ENCODE peak calls at places on chromosomes 7 and 10, in four cellular contexts. One of them, this sample, is unnamed.

GRCh38 chr7:14385074-14385473 is 395.6 kb upstream of the ETV1 start:
- DNase-seq in SK-N-SH: no peak
- DNase-seq in H1: no peak
- DNase-seq in K562: no peak
- DNase-seq in this sample: no peak

GRCh38 chr10:60732240-60733188 is 45.8 kb upstream of the CDK1 start:
- DNase-seq in SK-N-SH: no peak
- DNase-seq in H1: peak; percentile 66
- DNase-seq in K562: no peak
- DNase-seq in this sample: no peak

GRCh38 chr10:119541459-119542356 is 811 bp downstream of the RGS10 start:
- DNase-seq in SK-N-SH: no peak
- DNase-seq in H1: peak; percentile 55
- DNase-seq in K562: peak; percentile 28
- DNase-seq in this sample: no peak

GRCh38 chr10:86523348-86523747 is 1.8 kb upstream of the WAPL start:
- DNase-seq in SK-N-SH: peak; percentile 37
- DNase-seq in H1: no peak
- DNase-seq in K562: peak; percentile 23
- DNase-seq in this sample: no peak

GRCh38 chr7:55733584-55733983 is 129.0 kb downstream of the SEPTIN14 start:
- DNase-seq in SK-N-SH: no peak
- DNase-seq in H1: no peak
- DNase-seq in K562: no peak
- DNase-seq in this sample: no peak

GRCh38 chr7:143295870-143296269 is 7.7 kb downstream of the CASP2 start:
- DNase-seq in SK-N-SH: no peak
- DNase-seq in H1: no peak
- DNase-seq in K562: no peak
- DNase-seq in this sample: no peak

GRCh38 chr10:10418397-10418796 is 599.3 kb upstream of the CELF2 start:
- DNase-seq in SK-N-SH: no peak
- DNase-seq in H1: no peak
- DNase-seq in K562: no peak
- DNase-seq in this sample: peak; percentile 15

GRCh38 chr7:92156976-92157375 is 22.0 kb downstream of the LRRD1 start:
- DNase-seq in SK-N-SH: no peak
- DNase-seq in H1: no peak
- DNase-seq in K562: no peak
- DNase-seq in this sample: no peak

GRCh38 chr10:72009430-72010081 is 45.4 kb downstream of the CHST3 start:
- DNase-seq in SK-N-SH: peak; percentile 84
- DNase-seq in H1: no peak
- DNase-seq in K562: no peak
- DNase-seq in this sample: no peak

GRCh38 chr10:113820507-113820906 is 33.4 kb downstream of the DCLRE1A start:
- DNase-seq in SK-N-SH: peak; percentile 43
- DNase-seq in H1: peak; percentile 74
- DNase-seq in K562: peak; percentile 14
- DNase-seq in this sample: no peak

GRCh38 chr10:78658645-78659632 is 409.8 kb upstream of the ZMIZ1 start:
- DNase-seq in SK-N-SH: no peak
- DNase-seq in H1: no peak
- DNase-seq in K562: no peak
- DNase-seq in this sample: no peak

GRCh38 chr10:71214641-71215160 is 2.3 kb downstream of the UNC5B start:
- DNase-seq in SK-N-SH: no peak
- DNase-seq in H1: no peak
- DNase-seq in K562: no peak
- DNase-seq in this sample: no peak

GRCh38 chr7:96737545-96738050 is 28.0 kb upstream of the SEM1 start:
- DNase-seq in SK-N-SH: no peak
- DNase-seq in H1: no peak
- DNase-seq in K562: no peak
- DNase-seq in this sample: no peak

GRCh38 chr10:11017575-11018425 is at the start of gene CELF2:
- DNase-seq in SK-N-SH: peak; percentile 67
- DNase-seq in H1: peak; percentile 87
- DNase-seq in K562: peak; percentile 18
- DNase-seq in this sample: no peak

GRCh38 chr7:71780282-71780681 is 631.9 kb downstream of the CALN1 start:
- DNase-seq in SK-N-SH: no peak
- DNase-seq in H1: no peak
- DNase-seq in K562: no peak
- DNase-seq in this sample: no peak

GRCh38 chr10:5968681-5969453 is 8.5 kb downstream of the IL15RA start:
- DNase-seq in SK-N-SH: no peak
- DNase-seq in H1: peak; percentile 38
- DNase-seq in K562: no peak
- DNase-seq in this sample: no peak

GRCh38 chr10:107496594-107496993 is 332.1 kb upstream of the SORCS1 start:
- DNase-seq in SK-N-SH: no peak
- DNase-seq in H1: no peak
- DNase-seq in K562: no peak
- DNase-seq in this sample: no peak

GRCh38 chr10:46285966-46286620 is 704 bp upstream of the ANTXRL start:
- DNase-seq in SK-N-SH: no peak
- DNase-seq in H1: no peak
- DNase-seq in K562: no peak
- DNase-seq in this sample: no peak

GRCh38 chr10:118047363-118047719 is 600 bp upstream of the RAB11FIP2 start:
- DNase-seq in SK-N-SH: no peak
- DNase-seq in H1: no peak
- DNase-seq in K562: peak; percentile 8
- DNase-seq in this sample: no peak

GRCh38 chr10:122331100-122331499 is 43.4 kb upstream of the PLEKHA1 start:
- DNase-seq in SK-N-SH: no peak
- DNase-seq in H1: no peak
- DNase-seq in K562: no peak
- DNase-seq in this sample: no peak

GRCh38 chr7:12244129-12244528 is 33.0 kb downstream of the TMEM106B start:
- DNase-seq in SK-N-SH: peak; percentile 22
- DNase-seq in H1: peak; percentile 47
- DNase-seq in K562: no peak
- DNase-seq in this sample: no peak

GRCh38 chr10:5556576-5556975 is 31.8 kb downstream of the CALML3 start:
- DNase-seq in SK-N-SH: no peak
- DNase-seq in H1: no peak
- DNase-seq in K562: no peak
- DNase-seq in this sample: no peak

GRCh38 chr10:70694410-70695179 is 22.3 kb downstream of the ADAMTS14 start:
- DNase-seq in SK-N-SH: no peak
- DNase-seq in H1: no peak
- DNase-seq in K562: no peak
- DNase-seq in this sample: no peak

GRCh38 chr10:3068201-3068967 is 1.0 kb downstream of the PFKP start:
- DNase-seq in SK-N-SH: peak; percentile 79
- DNase-seq in H1: peak; percentile 73
- DNase-seq in K562: peak; percentile 55
- DNase-seq in this sample: no peak

GRCh38 chr10:49606981-49607535 is 3.1 kb upstream of the SLC18A3 start:
- DNase-seq in SK-N-SH: no peak
- DNase-seq in H1: peak; percentile 95
- DNase-seq in K562: peak; percentile 95
- DNase-seq in this sample: no peak

GRCh38 chr10:101772017-101772894 is 3.7 kb downstream of the FGF8 start:
- DNase-seq in SK-N-SH: peak; percentile 14
- DNase-seq in H1: peak; percentile 45
- DNase-seq in K562: no peak
- DNase-seq in this sample: no peak

GRCh38 chr10:43396061-43396927 is 12.7 kb downstream of the HNRNPF start:
- DNase-seq in SK-N-SH: peak; percentile 96
- DNase-seq in H1: peak; percentile 85
- DNase-seq in K562: peak; percentile 95
- DNase-seq in this sample: no peak

GRCh38 chr10:43394868-43395267 is 14.1 kb downstream of the HNRNPF start:
- DNase-seq in SK-N-SH: no peak
- DNase-seq in H1: no peak
- DNase-seq in K562: peak; percentile 23
- DNase-seq in this sample: no peak

GRCh38 chr10:43396928-43397624 is 11.9 kb downstream of the HNRNPF start:
- DNase-seq in SK-N-SH: peak; percentile 92
- DNase-seq in H1: peak; percentile 89
- DNase-seq in K562: no peak
- DNase-seq in this sample: no peak

GRCh38 chr10:43393606-43394360 is 15.2 kb downstream of the HNRNPF start:
- DNase-seq in SK-N-SH: no peak
- DNase-seq in H1: no peak
- DNase-seq in K562: peak; percentile 14
- DNase-seq in this sample: no peak

GRCh38 chr10:43395571-43396060 is 13.4 kb downstream of the HNRNPF start:
- DNase-seq in SK-N-SH: peak; percentile 58
- DNase-seq in H1: no peak
- DNase-seq in K562: peak; percentile 60
- DNase-seq in this sample: no peak
- H3K79me2 ChIP-seq in SK-N-SH: peaks cover 96% of the 10 kb centered on the region
- H3K79me2 ChIP-seq in H1: peaks cover 59% of the 10 kb centered on the region
- H3K79me2 ChIP-seq in K562: peaks cover 97% of the 10 kb centered on the region
- H3K79me2 ChIP-seq in this sample: peaks cover 93% of the 10 kb centered on the region

GRCh38 chr10:35912615-35913170 is 270.6 kb upstream of the FZD8 start:
- DNase-seq in SK-N-SH: no peak
- DNase-seq in H1: no peak
- DNase-seq in K562: no peak
- DNase-seq in this sample: no peak
- TF ChIP-seq NRF1 in SK-N-SH: no peak
- TF ChIP-seq NRF1 in H1: no peak
- TF ChIP-seq NRF1 in K562: no peak
- TF ChIP-seq NRF1 in this sample: no peak

DNA sequence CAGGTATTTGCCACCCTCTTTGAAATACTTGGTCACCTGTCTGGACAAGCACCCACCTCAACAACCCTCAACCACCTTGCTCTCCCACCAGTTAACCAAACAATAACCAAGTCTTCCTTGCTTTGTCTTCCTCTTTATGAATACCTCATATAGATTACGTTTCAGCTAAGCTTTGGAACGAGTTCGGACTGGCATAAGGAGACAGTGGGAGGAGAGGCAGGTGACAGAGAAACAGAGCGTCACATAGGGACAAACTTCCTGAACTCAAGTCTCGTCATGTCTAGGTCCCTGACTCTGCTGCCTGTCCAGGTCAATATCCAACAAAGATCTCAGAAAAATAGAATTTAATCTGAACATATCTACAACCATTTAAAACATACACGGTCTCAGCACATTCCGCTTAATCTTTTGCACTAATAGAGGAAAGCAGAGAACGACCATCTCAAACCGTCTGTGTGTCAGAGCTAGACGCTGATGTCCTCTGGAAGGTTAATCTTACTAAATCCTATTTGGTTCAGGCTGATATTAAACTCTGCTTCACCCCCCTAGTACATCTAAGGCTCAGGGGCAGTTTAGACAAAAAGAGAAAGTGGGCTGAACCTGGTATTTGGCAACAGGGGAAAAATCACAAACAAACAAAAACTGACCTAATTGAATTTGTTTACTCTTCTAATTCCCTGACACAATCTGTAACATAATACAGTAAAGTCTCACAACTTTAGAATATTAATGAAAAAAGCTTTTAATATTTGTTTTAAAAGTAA is 26.4 kb upstream of the SVOPL start:
- DNase-seq in SK-N-SH: no peak
- DNase-seq in H1: no peak
- DNase-seq in K562: no peak
- DNase-seq in this sample: no peak
- H3K79me2 ChIP-seq in SK-N-SH: no peaks in the 10 kb centered on the region
- H3K79me2 ChIP-seq in H1: no peaks in the 10 kb centered on the region
- H3K79me2 ChIP-seq in K562: no peaks in the 10 kb centered on the region
- H3K79me2 ChIP-seq in this sample: no peaks in the 10 kb centered on the region

DNA sequence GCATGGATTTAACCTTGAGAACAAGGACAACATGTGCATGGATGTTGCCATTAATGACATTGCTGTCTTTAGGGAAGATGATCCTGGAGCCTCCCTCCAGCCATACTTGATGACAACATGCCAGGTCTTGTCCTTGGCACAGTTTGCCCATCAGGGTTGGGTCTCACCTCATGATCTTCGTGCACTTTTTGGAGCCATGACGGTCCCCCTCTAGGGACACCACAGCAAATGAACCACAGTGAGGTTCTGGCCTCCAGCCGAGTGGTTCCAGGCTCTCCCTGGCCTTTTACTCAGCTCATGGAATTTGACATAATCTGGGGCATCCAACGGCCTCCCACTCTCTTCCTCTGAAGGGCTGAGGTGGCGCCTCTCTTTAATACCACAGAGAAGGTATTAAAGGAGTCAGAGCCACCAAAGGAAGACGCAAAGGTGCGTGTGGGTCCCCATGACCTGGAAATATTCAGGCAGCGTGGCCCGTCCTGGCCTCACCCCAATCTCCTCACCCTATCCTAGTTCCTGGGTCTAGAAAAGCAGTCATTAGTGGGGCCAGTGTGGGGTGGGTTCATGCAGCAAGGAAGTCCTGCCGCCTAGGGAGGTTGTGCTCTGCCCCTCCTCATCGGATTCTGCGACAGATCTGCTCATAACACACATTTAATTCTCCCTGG is 184.8 kb downstream of the CXCL12 start:
- DNase-seq in SK-N-SH: no peak
- DNase-seq in H1: no peak
- DNase-seq in K562: no peak
- DNase-seq in this sample: no peak
- TF ChIP-seq NRF1 in SK-N-SH: no peak
- TF ChIP-seq NRF1 in H1: no peak
- TF ChIP-seq NRF1 in K562: no peak
- TF ChIP-seq NRF1 in this sample: no peak